ENCODE peak calls at places on chromosomes 13 and 19, in five cellular contexts. K is heart left ventricle, O is HCT116, Z is breast epithelium, A is GM12878. P is an unnamed sample.

GRCh38 chr13:42660367-42660965 is 86.5 kb downstream of the TNFSF11 start:
- DNase-seq in O (no peak), A (no peak), Z (no peak), K (no peak), P (no peak)

GRCh38 chr19:47240561-47240960 is 9.6 kb upstream of the BBC3 start:
- DNase-seq in O (no peak), K (no peak), Z (no peak), A (no peak), P (no peak)

GRCh38 chr13:32019612-32020233 is 11.9 kb upstream of the FRY start:
- DNase-seq in Z (no peak), A (peak; percentile 17), K (peak; percentile 51), O (peak; percentile 37), P (no peak)

GRCh38 chr13:23672616-23673015 is 102.4 kb downstream of the TNFRSF19 start:
- DNase-seq in K (peak; percentile 82), Z (no peak), A (no peak), O (no peak), P (no peak)

GRCh38 chr13:34435338-34435737 is 506.7 kb upstream of the NBEA start:
- DNase-seq in O (peak; percentile 21), Z (no peak), A (no peak), K (no peak), P (no peak)

GRCh38 chr19:51107406-51108065 is 673 bp downstream of the CTU1 start:
- DNase-seq in Z (no peak), A (no peak), K (no peak), O (peak; percentile 15), P (peak; percentile 75)

GRCh38 chr19:41350735-41351338 is 2.9 kb downstream of the TGFB1 start:
- DNase-seq in Z (no peak), A (no peak), K (no peak), O (no peak), P (no peak)

GRCh38 chr13:98447881-98448641 is 128.8 kb downstream of the STK24 start:
- DNase-seq in A (no peak), K (no peak), Z (no peak), O (peak; percentile 34), P (no peak)

GRCh38 chr13:102035969-102036368 is 365.9 kb downstream of the FGF14 start:
- DNase-seq in A (no peak), K (no peak), O (no peak), Z (no peak), P (no peak)

GRCh38 chr19:33296473-33297060 is 5.8 kb downstream of the CEBPA start:
- DNase-seq in Z (no peak), O (no peak), K (no peak), A (no peak), P (peak; percentile 58)

GRCh38 chr13:102045713-102046112 is 356.1 kb downstream of the FGF14 start:
- DNase-seq in O (no peak), K (no peak), Z (no peak), A (no peak), P (no peak)

GRCh38 chr19:16078759-16079707 is 2.7 kb downstream of the TPM4 start:
- DNase-seq in K (peak; percentile 79), O (peak; percentile 67), Z (peak; percentile 91), A (peak; percentile 94), P (peak; percentile 87)

GRCh38 chr19:662207-662961 is 630 bp downstream of the RNF126 start:
- DNase-seq in K (no peak), Z (no peak), O (no peak), A (no peak), P (no peak)
- TF ChIP-seq POLR2A in K (no peak), Z (no peak), O (no peak), A (peak; percentile 84), P (no peak)

GRCh38 chr13:52599037-52599852 is 43.0 kb upstream of the HNRNPA1L2 start:
- DNase-seq in K (no peak), A (no peak), Z (peak; percentile 40), O (no peak), P (no peak)
- H3K4me3 ChIP-seq in K (peak overlapping the region; percentile 72), A (peak overlapping the region; percentile 50), Z (peak overlapping the region; percentile 59), O (no peak overlapping the region), P (peak overlapping the region; percentile 81)

GRCh38 chr13:27171244-27171829 is at the start of gene USP12:
- DNase-seq in A (no peak), Z (peak; percentile 26), O (no peak), K (peak; percentile 35), P (peak; percentile 77)

GRCh38 chr13:27170521-27171243 is 929 bp downstream of the USP12 start:
- DNase-seq in O (peak; percentile 8), A (no peak), Z (no peak), K (no peak), P (peak; percentile 77)

GRCh38 chr13:27170221-27170520 is 1.4 kb downstream of the USP12 start:
- DNase-seq in Z (no peak), A (no peak), O (no peak), K (no peak), P (no peak)

GRCh38 chr13:27172495-27172842 is 858 bp upstream of the USP12 start:
- DNase-seq in Z (no peak), K (no peak), O (no peak), A (no peak), P (no peak)

DNA sequence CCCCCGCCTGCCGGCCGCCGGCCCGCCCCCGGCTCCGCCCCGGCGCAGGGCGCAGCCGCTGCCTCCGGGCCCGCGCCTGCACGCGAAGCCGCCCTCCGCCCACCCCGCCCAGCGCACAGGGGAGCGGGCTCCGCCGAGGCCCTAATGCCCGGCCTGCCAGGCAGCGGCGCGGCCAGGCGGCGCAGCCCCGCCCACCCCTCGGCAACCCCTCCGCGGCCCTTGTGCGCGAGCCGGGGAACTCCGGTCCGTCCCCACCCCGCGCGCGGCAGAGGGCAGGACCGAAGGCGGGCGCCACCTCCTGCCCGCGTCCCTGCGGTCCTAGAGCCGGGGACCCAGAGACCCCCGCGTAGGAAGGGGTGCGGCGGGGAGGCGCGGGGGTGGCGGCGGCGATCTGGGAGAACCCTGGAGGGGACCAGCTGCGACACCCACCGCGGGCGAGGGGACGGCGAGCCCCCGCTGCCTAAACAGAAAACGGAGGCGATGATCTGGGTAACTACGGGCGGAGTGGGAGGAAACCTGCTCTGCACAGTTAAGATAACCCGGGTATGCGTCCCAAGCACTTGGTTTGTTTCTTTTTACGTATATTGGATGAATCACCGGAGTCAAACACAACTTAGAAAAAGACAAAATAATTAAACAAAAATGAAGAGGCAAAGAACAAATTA is 351 bp upstream of the USP12 start:
- DNase-seq in K (peak; percentile 95), O (peak; percentile 72), A (no peak), Z (peak; percentile 85), P (peak; percentile 90)
- TF ChIP-seq POLR2A in K (no peak), O (no peak), A (peak; percentile 7), Z (no peak), P (no peak)

GRCh38 chr13:40598599-40598998 is 67.8 kb downstream of the FOXO1 start:
- DNase-seq in Z (no peak), O (no peak), A (no peak), K (no peak), P (no peak)
- H3K4me3 ChIP-seq in Z (no peak overlapping the region), O (no peak overlapping the region), A (no peak overlapping the region), K (no peak overlapping the region), P (no peak overlapping the region)

DNA sequence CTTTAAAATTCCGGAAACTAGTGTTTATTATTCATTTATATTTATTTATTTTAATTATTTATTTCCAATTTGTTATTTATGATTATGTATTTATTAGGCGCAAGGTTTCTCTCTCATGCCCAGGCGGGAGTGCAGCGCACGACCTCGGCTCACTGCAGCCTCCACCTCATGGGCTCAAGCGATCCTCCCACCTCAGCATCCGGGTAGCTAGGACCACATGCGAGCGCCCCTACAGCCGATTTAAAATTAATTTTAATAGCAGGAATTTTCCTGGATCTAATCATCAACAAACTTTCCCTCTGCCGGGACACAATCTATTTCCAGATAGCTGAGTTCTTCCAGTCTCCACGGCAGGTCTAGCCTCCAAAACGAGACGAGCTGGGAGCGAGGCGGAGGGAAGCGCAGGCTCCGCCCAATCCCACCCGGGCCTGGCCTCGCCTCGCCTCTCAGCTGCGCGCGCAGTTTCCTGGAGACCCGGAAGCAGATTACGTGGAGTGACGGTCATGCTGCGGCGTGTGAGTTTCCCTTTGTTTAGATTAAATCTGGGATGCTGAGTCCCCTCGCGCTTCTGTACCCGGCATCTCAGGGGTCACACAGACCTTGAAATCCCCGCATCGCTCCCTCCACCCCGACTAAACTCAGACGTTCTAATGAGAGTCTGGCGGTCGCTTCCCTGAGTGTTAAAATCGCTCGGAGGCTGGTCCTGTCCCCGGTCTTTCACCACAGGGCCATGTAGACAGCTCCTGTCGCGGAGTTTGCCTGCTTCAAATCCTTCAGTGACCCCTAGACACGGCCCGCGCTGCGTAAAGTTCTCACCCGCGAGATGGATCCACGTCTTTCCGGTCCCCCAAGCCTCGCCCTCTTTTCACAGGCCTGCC is at the start of gene ZNF880:
- DNase-seq in A (peak; percentile 38), O (no peak), Z (peak; percentile 87), K (peak; percentile 95), P (peak; percentile 97)
- TF ChIP-seq POLR2A in A (peak; percentile 89), O (no peak), Z (peak; percentile 41), K (peak; percentile 40), P (peak; percentile 72)

DNA sequence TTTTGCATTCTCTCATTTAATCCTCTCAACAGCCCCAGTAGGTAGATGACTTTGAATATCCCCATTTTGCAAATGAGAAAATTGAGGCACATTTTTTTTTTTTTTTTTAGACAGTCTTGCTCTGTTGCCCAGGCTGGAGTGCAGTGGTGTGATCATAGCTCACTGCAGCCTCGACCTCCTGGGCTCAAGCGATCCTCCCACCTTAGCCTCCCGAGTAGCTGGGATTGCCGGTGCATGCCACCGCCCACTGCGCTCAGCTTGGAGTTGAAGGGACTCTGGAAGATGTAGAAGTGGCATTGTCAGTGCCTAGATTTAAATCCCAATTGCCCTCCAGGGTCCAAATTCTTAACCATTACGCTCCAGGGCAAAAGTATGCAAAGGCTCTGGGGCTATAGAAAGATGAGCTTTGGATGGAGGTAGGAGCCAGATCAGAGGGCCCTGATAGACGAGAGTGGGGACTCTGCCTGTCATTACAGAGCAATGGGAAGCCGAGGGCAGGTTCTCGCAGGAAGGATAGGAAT is 813 bp upstream of the MCOLN1 start:
- DNase-seq in K (no peak), A (no peak), Z (no peak), O (no peak), P (no peak)
- H3K4me3 ChIP-seq in K (peak overlapping the region; percentile 97), A (peak overlapping the region; percentile 60), Z (peak overlapping the region; percentile 90), O (peak overlapping the region; percentile 89), P (peak overlapping the region; percentile 83)

DNA sequence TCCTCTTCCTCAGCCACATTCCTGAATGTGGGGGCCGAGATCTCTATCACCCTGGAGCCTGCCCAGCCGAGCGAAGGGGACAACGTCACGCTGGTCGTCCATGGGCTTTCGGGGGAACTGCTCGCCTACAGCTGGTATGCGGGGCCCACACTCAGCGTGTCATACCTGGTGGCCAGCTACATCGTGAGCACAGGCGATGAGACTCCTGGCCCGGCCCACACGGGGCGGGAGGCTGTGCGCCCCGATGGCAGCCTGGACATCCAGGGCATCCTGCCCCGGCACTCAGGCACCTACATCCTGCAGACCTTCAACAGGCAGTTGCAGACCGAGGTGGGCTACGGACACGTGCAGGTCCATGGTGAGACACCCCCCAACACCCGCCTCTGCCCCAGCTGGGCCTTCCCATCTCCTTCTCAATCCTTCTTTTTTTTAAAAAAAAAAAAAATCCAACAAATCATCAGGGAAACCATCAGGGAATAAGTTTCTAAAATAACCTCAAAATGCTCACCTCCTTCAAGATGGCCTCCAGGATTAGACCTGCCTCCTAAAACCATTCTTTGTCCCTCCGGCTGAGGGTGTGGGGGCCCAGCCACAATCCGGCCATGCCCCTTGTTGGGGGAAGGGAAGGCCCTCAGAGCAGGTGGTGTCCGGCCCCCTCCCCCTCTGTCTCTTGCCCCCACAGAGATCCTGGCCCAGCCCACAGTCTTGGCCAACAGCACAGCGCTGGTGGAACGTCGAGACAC is 4.6 kb downstream of the CEACAM16 start:
- DNase-seq in A (no peak), O (no peak), K (no peak), Z (no peak), P (no peak)
- TF ChIP-seq POLR2A in A (no peak), O (no peak), K (no peak), Z (no peak), P (no peak)

P was measured in suprapubic skin.